ENCODE peak calls at places on chromosomes 2 and 18, in seven cellular contexts. A is prostate gland, Q is gastrocnemius medialis, S is right atrium auricular region, M is mammary epithelial cell, P is K562, X is A673. L is an unnamed sample.

GRCh38 chr18:67520276-67521035 is 3.9 kb upstream of the DSEL start:
- DNase-seq in A (no peak), Q (peak), S (no peak), M (no peak), P (no peak), X (no peak), L (no peak)

GRCh38 chr2:158965731-158966130 is 2.7 kb upstream of the TANC1 start:
- DNase-seq in A (no peak), Q (no peak), S (no peak), M (no peak), P (no peak), X (no peak), L (no peak)

GRCh38 chr2:46707909-46708308 is 207.7 kb downstream of the MCFD2 start:
- DNase-seq in A (no peak), Q (no peak), S (no peak), M (no peak), P (no peak), X (no peak), L (no peak)

GRCh38 chr18:616380-616995 is 19.7 kb downstream of the CLUL1 start:
- DNase-seq in A (no peak), Q (no peak), S (no peak), M (peak), P (peak), X (peak), L (peak)

GRCh38 chr2:23249348-23249747 is 135.6 kb upstream of the KLHL29 start:
- DNase-seq in A (no peak), Q (peak), S (peak), M (peak), P (no peak), X (no peak), L (no peak)

GRCh38 chr2:182248898-182249297 is 177.9 kb downstream of the PDE1A start:
- DNase-seq in A (no peak), Q (no peak), S (no peak), M (no peak), P (no peak), X (no peak), L (no peak)

GRCh38 chr18:35497006-35497333 is 790 bp downstream of the INO80C start:
- DNase-seq in A (no peak), Q (no peak), S (peak), M (no peak), P (no peak), X (peak), L (no peak)

GRCh38 chr2:192049362-192049761 is 145.4 kb downstream of the TMEFF2 start:
- DNase-seq in A (no peak), Q (no peak), S (no peak), M (no peak), P (no peak), X (no peak), L (no peak)

GRCh38 chr2:9336534-9337354 is 86.6 kb downstream of the ITGB1BP1 start:
- DNase-seq in A (peak), Q (no peak), S (no peak), M (peak), P (peak), X (peak), L (peak)

GRCh38 chr2:101429453-101429852 is 42.1 kb upstream of the CREG2 start:
- DNase-seq in A (no peak), Q (no peak), S (no peak), M (no peak), P (no peak), X (no peak), L (no peak)

GRCh38 chr2:200608341-200609026 is 22.7 kb downstream of the AOX1 start:
- DNase-seq in A (no peak), Q (no peak), S (no peak), M (no peak), P (no peak), X (no peak), L (no peak)

GRCh38 chr2:167335627-167336026 is 447.3 kb downstream of the XIRP2 start:
- DNase-seq in A (no peak), Q (no peak), S (no peak), M (peak), P (no peak), X (peak), L (no peak)

GRCh38 chr2:2014251-2014761 is 270.0 kb upstream of the PXDN start:
- DNase-seq in A (no peak), Q (no peak), S (no peak), M (no peak), P (no peak), X (no peak), L (no peak)

GRCh38 chr2:140600116-140600515 is 1530.7 kb downstream of the LRP1B start:
- DNase-seq in A (no peak), Q (no peak), S (no peak), M (peak), P (no peak), X (peak), L (no peak)

GRCh38 chr2:32832821-32833220 is 113.9 kb upstream of the LTBP1 start:
- DNase-seq in A (no peak), Q (no peak), S (no peak), M (no peak), P (no peak), X (peak), L (no peak)

GRCh38 chr18:23259701-23260661 is 124.7 kb downstream of the CABLES1 start:
- DNase-seq in A (peak), Q (peak), S (peak), M (peak), P (peak), X (peak), L (peak)

GRCh38 chr2:39665811-39666488 is at the start of gene TMEM178A:
- DNase-seq in A (no peak), Q (no peak), S (no peak), M (no peak), P (no peak), X (peak), L (no peak)

GRCh38 chr2:39664898-39665591 is 672 bp upstream of the TMEM178A start:
- DNase-seq in A (no peak), Q (no peak), S (no peak), M (no peak), P (no peak), X (no peak), L (no peak)

GRCh38 chr2:39663187-39663930 is 2.4 kb upstream of the TMEM178A start:
- DNase-seq in A (no peak), Q (no peak), S (no peak), M (no peak), P (no peak), X (no peak), L (no peak)

GRCh38 chr2:39666489-39667141 is 898 bp downstream of the TMEM178A start:
- DNase-seq in A (no peak), Q (no peak), S (no peak), M (no peak), P (no peak), X (peak), L (no peak)

GRCh38 chr2:39664478-39664877 is 1.2 kb upstream of the TMEM178A start:
- DNase-seq in A (no peak), Q (no peak), S (no peak), M (no peak), P (no peak), X (no peak), L (no peak)
- H3K4me3 ChIP-seq in A (no peak), Q (no peak), S (no peak), M (no peak), P (no peak), X (no peak), L (no peak)

GRCh38 chr18:63819780-63820179 is 44.6 kb downstream of the SERPINB7 start:
- DNase-seq in A (no peak), Q (no peak), S (no peak), M (no peak), P (no peak), X (no peak), L (no peak)

GRCh38 chr18:63823516-63824219 is 48.5 kb downstream of the SERPINB7 start:
- DNase-seq in A (no peak), Q (no peak), S (no peak), M (no peak), P (peak), X (no peak), L (no peak)

GRCh38 chr18:63820694-63821093 is 45.5 kb downstream of the SERPINB7 start:
- DNase-seq in A (no peak), Q (no peak), S (no peak), M (no peak), P (no peak), X (no peak), L (no peak)

GRCh38 chr18:63828120-63828519 is 52.9 kb downstream of the SERPINB7 start:
- DNase-seq in A (no peak), Q (no peak), S (no peak), M (no peak), P (no peak), X (no peak), L (no peak)

GRCh38 chr18:63824220-63824525 is 49.0 kb downstream of the SERPINB7 start:
- DNase-seq in A (no peak), Q (no peak), S (no peak), M (no peak), P (no peak), X (no peak), L (no peak)
- TF ChIP-seq CTCF in A (no peak), Q (no peak), S (no peak), M (no peak), P (no peak), X (no peak), L (no peak)

GRCh38 chr18:46152436-46152807 is 48.2 kb downstream of the HAUS1 start:
- DNase-seq in A (no peak), Q (peak), S (no peak), M (peak), P (no peak), X (no peak), L (no peak)
- H3K4me3 ChIP-seq in A (no peak), Q (peak), S (no peak), M (no peak), P (no peak), X (no peak), L (no peak)

GRCh38 chr2:108612153-108612513 is 77.9 kb downstream of the LIMS1 start:
- DNase-seq in A (no peak), Q (no peak), S (no peak), M (peak), P (peak), X (no peak), L (no peak)

GRCh38 chr2:108611021-108611420 is 76.8 kb downstream of the LIMS1 start:
- DNase-seq in A (no peak), Q (no peak), S (no peak), M (no peak), P (no peak), X (no peak), L (no peak)

GRCh38 chr2:108604196-108604595 is 69.9 kb downstream of the LIMS1 start:
- DNase-seq in A (no peak), Q (no peak), S (no peak), M (no peak), P (no peak), X (no peak), L (no peak)

GRCh38 chr2:108605947-108606346 is 71.7 kb downstream of the LIMS1 start:
- DNase-seq in A (no peak), Q (no peak), S (no peak), M (no peak), P (no peak), X (no peak), L (no peak)

DNA sequence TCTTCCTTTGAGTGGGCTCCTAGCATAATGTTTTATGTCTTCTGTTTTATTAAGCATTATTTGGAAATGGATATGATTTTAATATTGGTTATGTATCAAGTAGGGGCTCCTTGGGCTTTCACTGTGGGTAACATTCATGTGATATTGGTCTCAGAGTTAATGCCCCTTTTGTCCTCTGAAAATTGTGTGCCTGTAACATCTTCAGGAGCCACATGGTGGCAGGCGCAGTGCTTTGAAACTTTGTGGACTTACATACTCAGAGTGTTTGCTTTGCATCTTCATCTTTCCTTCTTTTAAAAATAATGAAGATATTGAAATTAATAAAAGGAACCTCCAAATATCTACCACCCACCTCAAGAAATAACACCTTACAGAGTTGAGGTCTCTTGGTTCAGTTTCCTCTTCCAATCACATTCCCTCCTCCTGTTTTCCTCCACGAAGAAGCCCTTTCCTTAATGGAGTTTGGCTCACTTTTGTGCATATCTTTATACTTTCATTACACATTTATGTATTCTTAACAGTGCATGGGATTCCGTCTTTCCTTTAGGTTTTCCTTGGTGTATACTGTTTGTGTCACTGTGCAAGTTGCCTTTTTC is 73.5 kb downstream of the LIMS1 start:
- DNase-seq in A (peak), Q (no peak), S (no peak), M (no peak), P (peak), X (peak), L (peak)
- TF ChIP-seq CTCF in A (peak), Q (peak), S (no peak), M (peak), P (peak), X (peak), L (peak)

DNA sequence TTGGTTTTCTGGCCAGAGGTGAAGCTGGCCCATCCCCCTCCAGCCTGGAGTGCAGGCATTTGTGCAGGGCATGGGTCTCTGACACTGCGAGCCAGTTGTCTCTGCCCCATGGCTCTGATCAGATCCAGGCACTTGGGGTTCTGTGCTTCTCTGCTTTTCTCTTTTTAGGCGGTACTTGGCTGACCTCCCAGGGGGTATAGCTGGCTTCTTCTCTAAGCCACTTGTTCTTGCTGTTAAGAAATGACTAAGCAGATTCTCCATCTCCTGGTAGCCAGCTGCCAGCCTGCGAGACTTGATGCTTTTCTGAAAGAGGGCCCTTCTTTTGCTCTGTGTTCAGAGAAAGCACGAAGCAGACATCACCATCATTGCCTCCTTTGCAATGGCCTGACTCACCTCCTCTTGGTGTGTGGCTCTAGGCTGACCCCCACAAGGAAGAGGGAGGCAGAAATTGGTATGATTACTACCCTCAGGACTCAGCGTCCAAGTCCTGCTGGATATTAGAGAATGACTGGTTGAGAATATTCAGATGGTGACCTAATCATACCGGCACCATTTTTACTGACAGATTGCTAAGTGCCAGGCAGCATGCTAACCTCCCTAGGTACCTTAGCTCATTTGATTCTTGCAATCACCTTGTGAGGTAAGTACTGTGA is 32.7 kb downstream of the TNP1 start:
- DNase-seq in A (no peak), Q (no peak), S (no peak), M (no peak), P (no peak), X (peak), L (no peak)
- H3K4me3 ChIP-seq in A (no peak), Q (no peak), S (no peak), M (no peak), P (no peak), X (no peak), L (no peak)

GRCh38 chr2:130967020-130967495 is 126.2 kb downstream of the FAM168B start:
- DNase-seq in A (no peak), Q (no peak), S (no peak), M (no peak), P (no peak), X (no peak), L (no peak)

GRCh38 chr2:130963058-130963848 is 126.5 kb downstream of the ARHGEF4 start:
- DNase-seq in A (no peak), Q (no peak), S (no peak), M (no peak), P (no peak), X (no peak), L (no peak)

GRCh38 chr2:130964931-130965330 is 128.2 kb downstream of the ARHGEF4 start:
- DNase-seq in A (no peak), Q (no peak), S (no peak), M (no peak), P (no peak), X (no peak), L (no peak)

GRCh38 chr2:130966149-130967019 is 126.9 kb downstream of the FAM168B start:
- DNase-seq in A (no peak), Q (no peak), S (no peak), M (no peak), P (no peak), X (no peak), L (no peak)

GRCh38 chr2:130963849-130964793 is 127.4 kb downstream of the ARHGEF4 start:
- DNase-seq in A (peak), Q (no peak), S (no peak), M (no peak), P (peak), X (no peak), L (peak)
- TF ChIP-seq CTCF in A (peak), Q (peak), S (no peak), M (peak), P (peak), X (peak), L (peak)

GRCh38 chr2:12448846-12449480 is 267.8 kb upstream of the TRIB2 start:
- DNase-seq in A (no peak), Q (no peak), S (no peak), M (peak), P (peak), X (no peak), L (no peak)

GRCh38 chr2:12452211-12452610 is 264.5 kb upstream of the TRIB2 start:
- DNase-seq in A (no peak), Q (peak), S (no peak), M (no peak), P (no peak), X (no peak), L (no peak)

GRCh38 chr2:12455626-12456025 is 261.1 kb upstream of the TRIB2 start:
- DNase-seq in A (no peak), Q (no peak), S (no peak), M (no peak), P (no peak), X (no peak), L (no peak)

GRCh38 chr2:12453731-12454130 is 263.0 kb upstream of the TRIB2 start:
- DNase-seq in A (no peak), Q (no peak), S (no peak), M (no peak), P (no peak), X (no peak), L (no peak)

GRCh38 chr2:12451726-12452125 is 265.0 kb upstream of the TRIB2 start:
- DNase-seq in A (no peak), Q (no peak), S (no peak), M (no peak), P (peak), X (no peak), L (no peak)
- H3K4me3 ChIP-seq in A (no peak), Q (no peak), S (no peak), M (no peak), P (no peak), X (no peak), L (no peak)

DNA sequence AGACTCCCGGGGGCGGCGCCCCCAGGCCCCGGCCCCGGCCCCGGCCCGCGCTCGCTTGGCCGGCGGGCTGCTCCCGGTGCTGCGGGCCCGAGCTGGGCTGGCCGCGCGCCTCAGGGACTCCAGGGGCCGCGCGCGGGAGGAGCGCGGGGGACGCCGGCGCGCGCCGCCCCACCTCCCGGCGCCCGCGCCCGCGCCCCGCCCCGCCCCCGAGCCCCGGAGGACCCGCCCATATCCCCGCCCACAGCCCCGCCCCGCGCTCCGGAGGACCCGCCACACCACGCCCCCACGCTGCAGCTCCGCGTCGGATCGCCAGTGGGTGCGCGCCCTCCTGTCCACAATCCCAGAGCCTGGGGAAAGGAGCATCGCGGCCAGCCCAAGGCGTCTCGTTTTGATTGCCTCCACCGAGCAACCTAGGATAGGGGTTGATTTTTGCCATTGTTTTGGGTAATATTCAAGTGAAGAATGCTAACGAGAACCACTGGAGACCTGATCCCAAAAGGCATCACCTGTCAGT is at the start of gene PARD6G:
- DNase-seq in A (peak), Q (peak), S (peak), M (peak), P (peak), X (peak), L (no peak)
- TF ChIP-seq CTCF in A (peak), Q (peak), S (no peak), M (no peak), P (peak), X (peak), L (peak)